ENCODE peak calls at places on chromosomes 6 and 20, in five cellular contexts. U is MV-4-11, H is HEK293T, K is GM04504, G is endothelial cell of umbilical vein. S is an unnamed sample.

GRCh38 chr20:51380401-51381385 is 161.8 kb downstream of the NFATC2 start:
- DNase-seq in U (no peak), H (no peak), K (no peak), G (no peak), S (peak; percentile 50)

GRCh38 chr20:3420211-3420707 is 12.8 kb upstream of the DNAAF9 start:
- DNase-seq in U (peak; percentile 100), H (no peak), K (peak; percentile 87), G (no peak), S (peak; percentile 78)

GRCh38 chr6:97841763-97842162 is 558.7 kb upstream of the MMS22L start:
- DNase-seq in U (no peak), H (no peak), K (peak; percentile 38), G (no peak), S (no peak)

GRCh38 chr6:106844930-106845329 is 129.6 kb downstream of the CD24 start:
- DNase-seq in U (no peak), H (no peak), K (no peak), G (no peak), S (no peak)

GRCh38 chr6:32936247-32937152 is 4.3 kb downstream of the HLA-DMB start:
- DNase-seq in U (peak; percentile 47), H (no peak), K (no peak), G (no peak), S (no peak)

GRCh38 chr20:62675156-62675871 is 33.0 kb downstream of the SLCO4A1 start:
- DNase-seq in U (peak; percentile 94), H (no peak), K (peak; percentile 17), G (no peak), S (no peak)

GRCh38 chr20:62635852-62636251 is 6.5 kb upstream of the SLCO4A1 start:
- DNase-seq in U (no peak), H (no peak), K (no peak), G (no peak), S (no peak)

GRCh38 chr6:170068496-170068895 is 222.4 kb downstream of the DLL1 start:
- DNase-seq in U (no peak), H (no peak), K (no peak), G (no peak), S (peak; percentile 57)

GRCh38 chr6:138400326-138400725 is 3.7 kb upstream of the HEBP2 start:
- DNase-seq in U (no peak), H (no peak), K (no peak), G (no peak), S (no peak)

GRCh38 chr6:159510141-159510540 is 182.9 kb downstream of the SOD2 start:
- DNase-seq in U (no peak), H (no peak), K (no peak), G (no peak), S (no peak)

GRCh38 chr6:152267967-152268845 is 369.0 kb downstream of the SYNE1 start:
- DNase-seq in U (no peak), H (peak; percentile 25), K (no peak), G (peak; percentile 52), S (no peak)

GRCh38 chr6:2378046-2378657 is 132.7 kb upstream of the GMDS start:
- DNase-seq in U (no peak), H (no peak), K (no peak), G (no peak), S (no peak)

GRCh38 chr6:1686117-1687098 is 76.7 kb downstream of the FOXC1 start:
- DNase-seq in U (no peak), H (no peak), K (peak; percentile 81), G (peak; percentile 71), S (no peak)

GRCh38 chr20:539236-539635 is 4.4 kb downstream of the CSNK2A1 start:
- DNase-seq in U (peak; percentile 41), H (no peak), K (no peak), G (no peak), S (no peak)

GRCh38 chr6:5379647-5380242 is 118.4 kb downstream of the FARS2 start:
- DNase-seq in U (peak; percentile 37), H (peak; percentile 56), K (no peak), G (peak; percentile 71), S (no peak)

GRCh38 chr6:70404658-70405057 is 8.7 kb upstream of the FAM135A start:
- DNase-seq in U (no peak), H (no peak), K (no peak), G (no peak), S (no peak)

GRCh38 chr6:149127212-149127611 is 190.3 kb upstream of the TAB2 start:
- DNase-seq in U (no peak), H (no peak), K (no peak), G (peak; percentile 21), S (no peak)

GRCh38 chr6:118931436-118931835 is 3.5 kb downstream of the MCM9 start:
- DNase-seq in U (no peak), H (no peak), K (no peak), G (no peak), S (no peak)

GRCh38 chr20:35776513-35777101 is 4.8 kb downstream of the PHF20 start:
- DNase-seq in U (no peak), H (no peak), K (no peak), G (peak; percentile 51), S (peak; percentile 82)

GRCh38 chr6:116136933-116137340 is 11.0 kb upstream of the COL10A1 start:
- DNase-seq in U (peak; percentile 50), H (no peak), K (no peak), G (no peak), S (no peak)

GRCh38 chr20:46455729-46456128 is 49.3 kb upstream of the ELMO2 start:
- DNase-seq in U (no peak), H (no peak), K (no peak), G (no peak), S (no peak)

GRCh38 chr20:59159091-59159821 is 4.4 kb upstream of the ZNF831 start:
- DNase-seq in U (no peak), H (no peak), K (no peak), G (no peak), S (no peak)

GRCh38 chr20:57323034-57323433 is 6.6 kb upstream of the SPO11 start:
- DNase-seq in U (no peak), H (no peak), K (peak; percentile 28), G (no peak), S (peak; percentile 81)

GRCh38 chr20:8231038-8231437 is 99.0 kb downstream of the PLCB1 start:
- DNase-seq in U (no peak), H (no peak), K (no peak), G (no peak), S (no peak)

GRCh38 chr20:49892260-49893216 is 22.8 kb downstream of the SPATA2 start:
- DNase-seq in U (peak; percentile 19), H (no peak), K (no peak), G (no peak), S (no peak)

GRCh38 chr20:35772563-35773058 is 796 bp downstream of the PHF20 start:
- DNase-seq in U (no peak), H (no peak), K (no peak), G (no peak), S (no peak)

GRCh38 chr6:150528648-150529285 is 70.9 kb upstream of the PLEKHG1 start:
- DNase-seq in U (no peak), H (peak; percentile 77), K (peak; percentile 13), G (peak; percentile 8), S (no peak)

GRCh38 chr6:54267798-54268197 is 40.4 kb upstream of the TINAG start:
- DNase-seq in U (peak; percentile 25), H (peak; percentile 43), K (no peak), G (peak; percentile 65), S (no peak)

GRCh38 chr20:49590163-49591017 is 22.5 kb upstream of the PTGIS start:
- DNase-seq in U (peak; percentile 58), H (no peak), K (no peak), G (no peak), S (no peak)

GRCh38 chr6:11727995-11728961 is 50.3 kb downstream of the ADTRP start:
- DNase-seq in U (peak; percentile 93), H (no peak), K (no peak), G (no peak), S (no peak)

GRCh38 chr20:44990425-44990824 is 24.1 kb downstream of the STK4 start:
- DNase-seq in U (peak; percentile 74), H (no peak), K (no peak), G (no peak), S (no peak)